ENCODE peak calls at places on chromosomes 13 and 19, in eight cellular contexts. U is Right ventricle myocardium superior; A is putamen; P is activated T-helper 1 cell treated with anti-CD3 and anti-CD28 coated beads, Interleukin-2, amount 50 U/mL, for 16 hours; Z is activated gamma-delta T cell treated with anti-CD3 and anti-CD28 coated beads, Interleukin-2, amount 50 U/mL, for 16 hours; J is thoracic aorta; T is heart right ventricle; S is ELF-1. G is an unnamed sample.

GRCh38 chr19:10362259-10362658 is 18.1 kb downstream of the TYK2 start:
- DNase-seq in P (no peak), S (no peak), Z (no peak), T (no peak), U (no peak), J (no peak), A (no peak), G (no peak)

GRCh38 chr13:97976551-97977375 is 23.3 kb downstream of the IPO5 start:
- DNase-seq in Z (peak), J (peak), U (no peak), P (no peak), T (peak), A (peak), S (peak), G (peak)

GRCh38 chr19:15107056-15108010 is at the start of gene SYDE1:
- DNase-seq in P (no peak), Z (no peak), J (no peak), T (peak), U (peak), S (peak), A (no peak), G (peak)

GRCh38 chr13:94249512-94249911 is 230.0 kb downstream of the DCT start:
- DNase-seq in A (no peak), S (peak), U (no peak), P (no peak), T (no peak), J (no peak), Z (no peak), G (no peak)

GRCh38 chr19:58182577-58182988 is 278 bp upstream of the ZNF274 start:
- DNase-seq in U (no peak), P (peak), S (peak), A (no peak), T (peak), J (no peak), Z (no peak), G (no peak)

GRCh38 chr13:110758195-110758594 is 44.7 kb downstream of the ING1 start:
- DNase-seq in P (no peak), J (no peak), T (no peak), Z (no peak), S (no peak), U (no peak), A (no peak), G (no peak)

GRCh38 chr19:33304760-33305647 is 2.7 kb upstream of the CEBPA start:
- DNase-seq in U (no peak), A (no peak), J (no peak), Z (no peak), P (no peak), S (peak), T (no peak), G (peak)

GRCh38 chr19:6528544-6529121 is 2.2 kb upstream of the TNFSF9 start:
- DNase-seq in S (peak), J (no peak), A (peak), T (peak), U (peak), P (no peak), Z (no peak), G (peak)

GRCh38 chr19:11984986-11985385 is 20.1 kb downstream of the ZNF763 start:
- DNase-seq in P (no peak), Z (no peak), S (no peak), T (no peak), J (no peak), A (no peak), U (no peak), G (no peak)

GRCh38 chr13:102648046-102648445 is 46.8 kb downstream of the METTL21C start:
- DNase-seq in S (no peak), T (no peak), U (no peak), P (no peak), Z (no peak), A (no peak), J (no peak), G (no peak)

GRCh38 chr19:48635263-48635965 is 1.8 kb downstream of the DBP start:
- DNase-seq in Z (peak), J (no peak), P (peak), S (no peak), U (peak), T (peak), A (no peak), G (peak)

GRCh38 chr19:17687857-17688784 is at the start of gene UNC13A:
- DNase-seq in T (peak), U (peak), J (no peak), P (peak), Z (peak), A (peak), S (peak), G (peak)

GRCh38 chr19:50669319-50670101 is 20.3 kb downstream of the C19orf81 start:
- DNase-seq in J (no peak), T (no peak), S (no peak), U (no peak), P (no peak), A (no peak), Z (no peak), G (peak)

GRCh38 chr19:1554968-1555801 is 12.9 kb downstream of the MEX3D start:
- DNase-seq in A (no peak), P (no peak), Z (no peak), S (no peak), U (no peak), J (no peak), T (no peak), G (no peak)

GRCh38 chr13:96020155-96020575 is 33.0 kb downstream of the UGGT2 start:
- DNase-seq in J (no peak), Z (no peak), A (peak), P (no peak), U (no peak), S (peak), T (no peak), G (peak)

GRCh38 chr19:47099576-47100050 is 14.0 kb downstream of the ZC3H4 start:
- DNase-seq in Z (no peak), U (no peak), J (no peak), S (no peak), T (no peak), P (no peak), A (peak), G (no peak)

GRCh38 chr13:113625965-113626661 is 31.9 kb downstream of the ATP4B start:
- DNase-seq in A (no peak), S (no peak), J (no peak), P (no peak), T (peak), Z (no peak), U (no peak), G (no peak)

GRCh38 chr13:113162783-113163685 is 4.6 kb downstream of the PROZ start:
- DNase-seq in A (peak), S (no peak), U (no peak), Z (no peak), J (no peak), P (no peak), T (no peak), G (no peak)

GRCh38 chr19:48321372-48321621 is 4.1 kb upstream of the EMP3 start:
- DNase-seq in T (peak), S (peak), Z (peak), A (peak), U (peak), J (peak), P (peak), G (peak)

GRCh38 chr19:4031420-4031819 is 23.9 kb downstream of the PIAS4 start:
- DNase-seq in T (no peak), J (no peak), A (no peak), Z (no peak), S (no peak), U (no peak), P (no peak), G (no peak)

GRCh38 chr19:41219924-41220567 is 1.0 kb downstream of the AXL start:
- DNase-seq in S (peak), J (peak), P (no peak), U (peak), T (peak), Z (no peak), A (no peak), G (peak)

GRCh38 chr13:99055286-99056073 is 77.6 kb upstream of the DOCK9 start:
- DNase-seq in P (no peak), A (no peak), S (peak), T (no peak), Z (no peak), J (no peak), U (no peak), G (no peak)

GRCh38 chr13:40232321-40232720 is 434.1 kb downstream of the FOXO1 start:
- DNase-seq in P (no peak), A (no peak), S (peak), T (no peak), Z (no peak), J (no peak), U (no peak), G (no peak)

GRCh38 chr13:106140476-106140875 is 395.0 kb downstream of the EFNB2 start:
- DNase-seq in T (no peak), A (no peak), Z (no peak), P (no peak), S (no peak), J (no peak), U (no peak), G (no peak)

GRCh38 chr13:40496035-40496810 is 170.2 kb downstream of the FOXO1 start:
- DNase-seq in Z (no peak), T (no peak), J (no peak), S (no peak), P (no peak), A (peak), U (no peak), G (no peak)

GRCh38 chr19:43847246-43847645 is 20.1 kb downstream of the ZNF283 start:
- DNase-seq in S (no peak), Z (no peak), T (no peak), J (no peak), P (no peak), U (no peak), A (no peak), G (no peak)

GRCh38 chr13:87779451-87779850 is 108.3 kb downstream of the SLITRK5 start:
- DNase-seq in T (no peak), S (no peak), A (no peak), U (no peak), P (no peak), J (no peak), Z (no peak), G (no peak)

GRCh38 chr13:94419304-94419943 is 60.1 kb downstream of the DCT start:
- DNase-seq in S (no peak), T (no peak), J (no peak), Z (peak), P (peak), U (no peak), A (no peak), G (no peak)

GRCh38 chr13:46341112-46341711 is 45.8 kb downstream of the RUBCNL start:
- DNase-seq in T (no peak), U (no peak), P (no peak), A (no peak), J (no peak), Z (no peak), S (no peak), G (no peak)

GRCh38 chr13:113618455-113618854 is 33.9 kb downstream of the TFDP1 start:
- DNase-seq in P (no peak), S (no peak), U (peak), Z (no peak), J (no peak), A (no peak), T (no peak), G (no peak)

GRCh38 chr19:15790096-15790495 is 2.6 kb downstream of the OR10H5 start:
- DNase-seq in J (no peak), P (no peak), S (no peak), T (no peak), Z (no peak), A (no peak), U (no peak), G (no peak)